ENCODE peak calls at places on chromosomes 4 and X, in eight cellular contexts. M, O, P, H, Q, C, A and I are unnamed samples. For H3K27me3, the result is how much of the 10 kb centered on the place peaks cover.

GRCh38 chr4:20251796-20252655 is at the start of gene SLIT2:
- DNase-seq in M (peak), O (peak), P (peak), H (peak), Q (no peak), C (peak), A (peak), I (peak)

GRCh38 chr4:98491862-98492554 is 166.4 kb downstream of the TSPAN5 start:
- DNase-seq in M (no peak), O (no peak), P (no peak), H (no peak), Q (no peak), C (peak), A (peak), I (no peak)

GRCh38 chrX:150148749-150149672 is 210.7 kb upstream of the EOLA2 start:
- DNase-seq in M (no peak), O (no peak), P (no peak), H (no peak), Q (no peak), C (no peak), A (no peak), I (no peak)

GRCh38 chrX:13223868-13224555 is 95.8 kb downstream of the ATXN3L start:
- DNase-seq in M (no peak), O (no peak), P (peak), H (no peak), Q (no peak), C (no peak), A (peak), I (no peak)

GRCh38 chrX:70033348-70033747 is 16.4 kb downstream of the AWAT2 start:
- DNase-seq in M (peak), O (no peak), P (peak), H (no peak), Q (no peak), C (no peak), A (peak), I (no peak)

GRCh38 chr4:168486961-168487820 is 6.9 kb upstream of the DDX60L start:
- DNase-seq in M (no peak), O (no peak), P (peak), H (no peak), Q (no peak), C (no peak), A (peak), I (no peak)

GRCh38 chrX:20212486-20213089 is 54.1 kb downstream of the RPS6KA3 start:
- DNase-seq in M (no peak), O (no peak), P (no peak), H (no peak), Q (no peak), C (no peak), A (no peak), I (no peak)

GRCh38 chrX:69189972-69190371 is 24.7 kb upstream of the PJA1 start:
- DNase-seq in M (no peak), O (peak), P (no peak), H (no peak), Q (no peak), C (no peak), A (no peak), I (peak)

GRCh38 chrX:34275710-34276109 is 143.6 kb upstream of the FAM47A start:
- DNase-seq in M (no peak), O (no peak), P (no peak), H (no peak), Q (no peak), C (no peak), A (peak), I (no peak)

GRCh38 chr4:26787461-26788340 is 72.9 kb upstream of the STIM2 start:
- DNase-seq in M (no peak), O (peak), P (peak), H (peak), Q (no peak), C (peak), A (peak), I (no peak)

GRCh38 chr4:109009909-109010308 is 247.1 kb upstream of the ETNPPL start:
- DNase-seq in M (no peak), O (no peak), P (peak), H (no peak), Q (no peak), C (no peak), A (no peak), I (no peak)

GRCh38 chr4:54940996-54941395 is 184.4 kb downstream of the KDR start:
- DNase-seq in M (no peak), O (no peak), P (no peak), H (no peak), Q (no peak), C (no peak), A (no peak), I (no peak)

GRCh38 chr4:83833920-83834319 is 298.0 kb downstream of the GPAT3 start:
- DNase-seq in M (no peak), O (no peak), P (no peak), H (no peak), Q (no peak), C (no peak), A (no peak), I (no peak)

GRCh38 chrX:143664302-143664701 is 28.4 kb upstream of the SLITRK4 start:
- DNase-seq in M (no peak), O (no peak), P (peak), H (no peak), Q (no peak), C (no peak), A (peak), I (no peak)

GRCh38 chrX:27626066-27626465 is 35.9 kb downstream of the DCAF8L2 start:
- DNase-seq in M (no peak), O (no peak), P (no peak), H (no peak), Q (no peak), C (no peak), A (no peak), I (no peak)

GRCh38 chr4:18935956-18936355 is 914.4 kb upstream of the LCORL start:
- DNase-seq in M (no peak), O (no peak), P (no peak), H (no peak), Q (no peak), C (no peak), A (peak), I (peak)

GRCh38 chrX:46382595-46382994 is 162.6 kb downstream of the ZNF674 start:
- DNase-seq in M (no peak), O (no peak), P (no peak), H (no peak), Q (no peak), C (no peak), A (no peak), I (no peak)

GRCh38 chr4:112213850-112214249 is 17.7 kb upstream of the AP1AR start:
- DNase-seq in M (no peak), O (no peak), P (peak), H (no peak), Q (no peak), C (no peak), A (no peak), I (no peak)

GRCh38 chr4:186760576-186760975 is 36.9 kb upstream of the FAT1 start:
- DNase-seq in M (no peak), O (no peak), P (peak), H (no peak), Q (no peak), C (no peak), A (no peak), I (no peak)

GRCh38 chrX:9681422-9681821 is 84.2 kb downstream of the GPR143 start:
- DNase-seq in M (no peak), O (no peak), P (peak), H (no peak), Q (no peak), C (no peak), A (no peak), I (no peak)
- H3K4me3 ChIP-seq in M (no peak), O (no peak), P (no peak), H (no peak), Q (no peak), C (no peak), A (no peak), I (no peak)

DNA sequence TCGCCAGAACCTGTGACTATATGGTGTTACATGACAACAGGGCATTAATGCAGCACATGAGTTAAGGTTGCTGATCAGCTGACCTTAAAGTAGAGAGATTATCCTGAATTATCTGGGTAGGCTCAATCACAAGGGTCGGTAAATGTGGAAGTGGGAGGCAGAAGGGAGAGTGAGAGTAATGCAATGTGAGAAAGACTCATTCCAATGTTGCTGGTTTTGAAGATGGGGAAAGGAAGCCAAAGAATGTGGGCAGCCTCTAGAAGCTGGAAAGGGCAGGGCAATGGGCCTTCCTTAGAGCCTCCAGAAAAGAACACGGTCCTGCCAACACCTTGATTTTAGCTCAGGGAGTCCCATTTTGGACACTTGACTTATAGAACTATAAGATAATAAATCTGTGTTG is 67.4 kb downstream of the STX18 start:
- DNase-seq in M (no peak), O (no peak), P (no peak), H (no peak), Q (no peak), C (no peak), A (no peak), I (no peak)
- H3K27me3 ChIP-seq in M (under half), O (under half), P (under half), H (under half), Q (under half), C (under half), A (under half), I (under half)

DNA sequence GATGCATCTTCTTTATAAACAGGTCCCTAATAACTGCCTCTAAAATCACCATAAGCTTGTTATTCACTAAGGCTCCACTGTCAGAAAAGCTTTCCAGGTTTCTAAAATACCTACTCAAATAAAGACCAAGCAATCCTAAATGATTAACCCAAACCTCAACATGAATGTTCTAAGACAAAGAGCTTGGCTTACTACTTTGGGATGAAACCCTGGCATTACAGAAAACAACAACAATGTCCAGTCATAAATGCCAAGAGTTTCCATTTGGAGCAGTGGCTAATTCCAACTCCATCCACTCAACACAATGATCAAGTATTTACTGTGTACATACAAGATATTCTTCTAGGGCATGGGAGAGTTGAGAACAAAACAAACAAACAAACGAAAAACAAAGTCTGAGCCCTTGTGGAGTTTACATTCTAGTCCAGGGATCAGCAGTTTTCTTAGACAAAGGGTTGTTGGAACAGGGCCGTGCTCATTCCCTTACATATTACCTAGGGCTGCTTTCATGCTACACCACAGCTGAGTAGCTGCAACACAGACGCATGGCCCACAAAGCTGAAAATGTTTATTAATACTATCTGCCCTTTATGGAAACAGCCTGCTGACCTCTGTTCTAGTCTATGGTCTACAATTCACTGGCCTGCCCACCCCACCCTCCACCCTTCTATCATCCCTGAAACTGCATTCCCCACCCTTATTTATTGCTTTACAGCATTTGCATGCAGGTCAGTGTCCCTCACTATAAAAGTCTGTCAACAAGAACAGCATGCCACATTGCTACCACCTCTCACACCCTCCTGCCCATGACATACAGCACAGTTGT is 23.7 kb downstream of the ABCG2 start:
- DNase-seq in M (no peak), O (no peak), P (no peak), H (no peak), Q (no peak), C (no peak), A (no peak), I (no peak)
- H3K27ac ChIP-seq in M (no peak), O (no peak), P (no peak), H (no peak), Q (no peak), C (no peak), A (no peak), I (no peak)

GRCh38 chr4:156255608-156256007 is 301.9 kb upstream of the CTSO start:
- DNase-seq in M (no peak), O (no peak), P (no peak), H (no peak), Q (no peak), C (no peak), A (no peak), I (no peak)
- H3K4me3 ChIP-seq in M (no peak), O (no peak), P (no peak), H (no peak), Q (no peak), C (no peak), A (no peak), I (no peak)

DNA sequence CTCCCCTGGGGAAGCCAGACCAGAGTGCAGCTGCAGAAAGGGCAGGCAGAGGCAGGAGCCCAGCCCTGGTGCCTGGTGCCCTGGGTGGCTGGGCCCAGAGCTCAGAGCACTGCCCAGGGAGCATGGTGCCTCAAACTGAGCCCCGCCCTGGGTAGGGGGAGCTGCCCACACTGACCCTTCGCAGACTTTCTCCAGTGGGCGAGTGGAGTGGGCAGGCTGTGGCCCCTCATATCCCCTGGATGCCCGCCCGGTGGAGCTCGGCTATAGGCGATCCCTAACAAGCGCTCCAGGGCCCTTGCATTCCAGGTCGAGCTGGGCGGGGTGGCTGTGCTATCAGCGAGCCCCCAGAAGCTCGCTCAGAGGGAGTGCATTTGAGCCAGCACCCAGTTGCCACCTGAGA is 17.1 kb upstream of the ADRA2C start:
- DNase-seq in M (no peak), O (no peak), P (no peak), H (no peak), Q (no peak), C (no peak), A (no peak), I (no peak)
- H3K27me3 ChIP-seq in M (under half), O (under half), P (under half), H (under half), Q (under half), C (under half), A (under half), I (under half)

DNA sequence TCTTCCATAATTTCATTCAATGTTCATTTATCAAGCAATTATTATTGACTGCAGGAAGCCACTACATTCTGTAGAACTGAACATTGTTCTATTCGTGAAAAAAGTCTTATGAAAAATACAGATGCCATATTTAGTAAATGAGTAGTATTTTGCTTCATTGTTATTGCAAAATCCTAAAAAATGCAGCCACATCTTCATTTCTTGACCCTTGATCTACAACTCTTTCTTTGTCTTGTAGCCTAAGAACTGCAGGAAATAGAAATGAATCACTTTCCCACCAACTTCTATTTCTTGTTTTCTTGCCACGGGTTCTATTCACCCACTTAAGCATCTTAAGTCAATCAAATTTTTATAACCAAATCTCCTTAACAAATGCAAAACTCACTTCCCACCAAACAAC is 63.3 kb downstream of the KCNIP4 start:
- DNase-seq in M (no peak), O (no peak), P (peak), H (no peak), Q (no peak), C (no peak), A (no peak), I (no peak)
- H3K27ac ChIP-seq in M (no peak), O (no peak), P (peak), H (no peak), Q (no peak), C (no peak), A (no peak), I (peak)

GRCh38 chr4:40194602-40195161 is 2.1 kb upstream of the RHOH start:
- DNase-seq in M (no peak), O (no peak), P (peak), H (no peak), Q (no peak), C (no peak), A (no peak), I (no peak)
- H3K4me3 ChIP-seq in M (no peak), O (no peak), P (no peak), H (no peak), Q (peak), C (no peak), A (no peak), I (no peak)

GRCh38 chr4:144645102-144645469 is 870 bp upstream of the HHIP start:
- DNase-seq in M (peak), O (peak), P (no peak), H (peak), Q (no peak), C (no peak), A (no peak), I (no peak)
- H3K27me3 ChIP-seq in M (under half), O (under half), P (under half), H (under half), Q (under half), C (under half), A (under half), I (under half)

GRCh38 chrX:47484885-47485284 is 1.9 kb upstream of the ZNF41 start:
- DNase-seq in M (no peak), O (no peak), P (no peak), H (no peak), Q (no peak), C (no peak), A (no peak), I (no peak)

DNA sequence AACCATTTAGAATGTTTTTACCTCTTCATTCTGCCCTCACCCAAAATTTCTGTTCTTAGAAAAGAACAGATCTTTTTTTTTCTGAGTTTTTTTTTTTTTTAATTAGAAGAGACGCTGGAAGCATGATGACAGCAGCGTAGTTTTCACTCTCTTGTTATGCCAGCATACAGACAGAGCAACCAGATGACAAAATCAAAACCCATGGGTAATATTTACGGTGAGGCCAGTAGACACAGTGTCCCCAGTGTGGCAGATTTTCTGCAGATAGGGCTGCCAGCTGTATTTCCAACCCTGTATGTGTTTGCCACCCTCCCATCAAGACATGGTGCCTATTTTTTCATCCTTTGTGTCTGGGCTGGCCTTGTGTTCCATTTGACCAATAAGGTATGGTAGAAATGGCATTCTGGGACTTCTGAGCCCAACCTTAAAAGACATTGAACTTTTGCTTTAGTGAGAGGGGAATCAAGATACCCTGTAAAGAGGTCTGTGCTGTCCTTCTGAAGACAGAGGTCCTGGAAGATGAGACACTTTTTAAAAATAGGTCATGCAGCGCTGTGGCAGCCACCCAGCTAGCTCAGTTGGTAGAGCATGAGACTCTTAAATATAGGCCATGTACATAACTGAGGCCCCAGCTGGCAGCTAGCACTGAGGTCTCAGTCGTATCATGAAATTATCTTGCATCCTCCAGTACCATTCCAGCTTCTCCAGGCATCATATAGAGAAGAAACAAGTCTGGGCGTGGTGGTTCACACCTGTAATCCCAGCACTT is 6.7 kb upstream of the ZNF41 start:
- DNase-seq in M (no peak), O (no peak), P (no peak), H (no peak), Q (no peak), C (no peak), A (no peak), I (no peak)
- H3K27ac ChIP-seq in M (no peak), O (no peak), P (no peak), H (no peak), Q (no peak), C (no peak), A (no peak), I (no peak)